ENCODE peak calls at places on chromosomes 7 and 10, in ten cellular contexts. D is CD4-positive, alpha-beta T cell; U is iPS DF 6.9; C is nucleus accumbens; Y is adrenal gland; X is right cardiac atrium; J is T-helper 2 cell; L is stimulated activated CD8-positive, alpha-beta memory T cell treated with anti-CD3 and anti-CD28 coated beads, Interleukin-7, amount 100 ng/mL, for 48 hours; M is fibroblast of the aortic adventitia; W is GDM1. S is an unnamed sample.

GRCh38 chr7:372546-372938 is 82.6 kb downstream of the FOXL3 start:
- DNase-seq in U (no peak), L (no peak), D (no peak), M (no peak), J (no peak), Y (no peak), C (no peak), W (no peak), X (no peak), S (no peak)

GRCh38 chr10:119761106-119761505 is 35.3 kb downstream of the INPP5F start:
- DNase-seq in C (no peak), Y (no peak), J (no peak), U (no peak), L (no peak), X (no peak), D (no peak), W (no peak), M (peak; percentile 80), S (no peak)

GRCh38 chr10:110535958-110536891 is 31.3 kb upstream of the SMC3 start:
- DNase-seq in U (no peak), M (peak; percentile 60), W (peak; percentile 27), J (peak; percentile 65), C (no peak), D (peak; percentile 14), Y (no peak), X (no peak), L (peak; percentile 70), S (no peak)

GRCh38 chr10:119509909-119510451 is 32.5 kb downstream of the RGS10 start:
- DNase-seq in J (no peak), L (no peak), M (no peak), D (no peak), W (no peak), Y (peak; percentile 86), C (no peak), X (peak; percentile 78), U (no peak), S (no peak)

GRCh38 chr7:43850348-43851116 is 18.8 kb downstream of the MRPS24 start:
- DNase-seq in X (no peak), Y (no peak), C (no peak), W (no peak), U (no peak), L (no peak), D (no peak), M (no peak), J (no peak), S (no peak)

GRCh38 chr10:119305860-119306513 is 98.6 kb downstream of the GRK5 start:
- DNase-seq in Y (peak; percentile 72), X (no peak), M (peak; percentile 97), W (peak; percentile 52), U (no peak), C (no peak), D (peak; percentile 76), L (peak; percentile 67), J (peak; percentile 86), S (peak; percentile 63)

GRCh38 chr7:2862831-2863361 is 18.8 kb upstream of the GNA12 start:
- DNase-seq in D (no peak), W (peak; percentile 53), U (no peak), J (peak; percentile 79), Y (peak; percentile 40), L (no peak), M (no peak), C (no peak), X (peak; percentile 68), S (no peak)

GRCh38 chr7:42227523-42227922 is 9.5 kb downstream of the GLI3 start:
- DNase-seq in U (no peak), D (no peak), W (no peak), L (no peak), J (no peak), X (no peak), M (no peak), C (no peak), Y (no peak), S (no peak)

GRCh38 chr10:124734311-124735166 is 9.6 kb downstream of the FAM53B start:
- DNase-seq in C (no peak), J (peak; percentile 58), L (no peak), D (no peak), W (no peak), M (no peak), U (no peak), X (no peak), Y (no peak), S (no peak)

GRCh38 chr7:94374231-94374630 is 20.5 kb upstream of the COL1A2 start:
- DNase-seq in C (no peak), W (no peak), L (no peak), J (no peak), Y (peak; percentile 63), U (no peak), D (no peak), X (peak; percentile 95), M (peak; percentile 97), S (no peak)

GRCh38 chr10:101143354-101143648 is 12.2 kb downstream of the TLX1 start:
- DNase-seq in L (no peak), X (no peak), C (no peak), M (no peak), J (no peak), W (no peak), U (no peak), Y (no peak), D (no peak), S (no peak)

GRCh38 chr10:78280604-78281003 is 246.9 kb downstream of the RPS24 start:
- DNase-seq in L (no peak), J (no peak), Y (no peak), U (no peak), D (no peak), X (no peak), W (no peak), C (no peak), M (no peak), S (no peak)

GRCh38 chr10:27537812-27538211 is 33.7 kb downstream of the RAB18 start:
- DNase-seq in W (no peak), U (no peak), J (no peak), Y (no peak), D (no peak), L (no peak), C (no peak), X (no peak), M (no peak), S (no peak)

GRCh38 chr7:142298009-142298408 is 40.2 kb upstream of the PRSS58 start:
- DNase-seq in U (peak; percentile 70), D (no peak), X (no peak), J (no peak), Y (no peak), W (no peak), M (no peak), L (no peak), C (no peak), S (no peak)

GRCh38 chr7:34222316-34222715 is 317.0 kb downstream of the BMPER start:
- DNase-seq in D (no peak), X (no peak), L (no peak), Y (no peak), M (no peak), J (no peak), W (no peak), U (no peak), C (no peak), S (no peak)

GRCh38 chr10:6843477-6843876 is 263.4 kb upstream of the PRKCQ start:
- DNase-seq in U (no peak), C (peak; percentile 50), L (no peak), X (no peak), W (peak; percentile 4), Y (no peak), M (no peak), J (no peak), D (no peak), S (no peak)

GRCh38 chr7:112853429-112853828 is 63.2 kb upstream of the TMEM168 start:
- DNase-seq in L (no peak), M (no peak), D (no peak), W (no peak), U (no peak), C (no peak), J (no peak), Y (no peak), X (no peak), S (no peak)

GRCh38 chr7:134567368-134567767 is 18.5 kb downstream of the AKR1B15 start:
- DNase-seq in U (no peak), W (no peak), M (no peak), C (no peak), J (no peak), L (no peak), D (no peak), Y (no peak), X (no peak), S (no peak)

GRCh38 chr10:1570652-1571051 is 166.7 kb downstream of the ADARB2 start:
- DNase-seq in X (no peak), D (no peak), M (no peak), W (no peak), Y (no peak), U (no peak), L (no peak), C (no peak), J (no peak), S (no peak)

GRCh38 chr10:93435061-93435491 is 47.1 kb downstream of the MYOF start:
- DNase-seq in D (no peak), U (no peak), W (no peak), M (peak; percentile 48), J (no peak), L (no peak), X (no peak), C (no peak), Y (no peak), S (no peak)

GRCh38 chr10:20017961-20018360 is 201.7 kb downstream of the PLXDC2 start:
- DNase-seq in M (no peak), L (no peak), X (no peak), Y (no peak), J (no peak), U (no peak), D (no peak), C (no peak), W (no peak), S (no peak)

GRCh38 chr10:29736325-29737208 is 101.8 kb upstream of the SVIL start:
- DNase-seq in M (peak; percentile 56), X (peak; percentile 92), Y (peak; percentile 45), W (no peak), D (no peak), L (no peak), J (peak; percentile 3), C (no peak), U (no peak), S (no peak)

GRCh38 chr10:63206997-63207952 is 74.1 kb downstream of the NRBF2 start:
- DNase-seq in C (peak; percentile 12), W (peak; percentile 1), X (peak; percentile 53), J (no peak), D (no peak), M (peak; percentile 93), L (no peak), U (no peak), Y (peak; percentile 56), S (no peak)

GRCh38 chr7:93027044-93027443 is 90.7 kb downstream of the SAMD9 start:
- DNase-seq in J (no peak), C (no peak), Y (no peak), X (no peak), M (no peak), W (no peak), L (no peak), D (no peak), U (no peak), S (no peak)

GRCh38 chr10:86085686-86086085 is 280.9 kb downstream of the GRID1 start:
- DNase-seq in M (no peak), X (no peak), C (no peak), W (no peak), J (no peak), L (no peak), U (no peak), Y (no peak), D (no peak), S (no peak)

GRCh38 chr10:54094321-54094720 is 706.7 kb downstream of the PCDH15 start:
- DNase-seq in C (no peak), J (no peak), M (no peak), D (no peak), W (no peak), Y (no peak), X (no peak), U (no peak), L (no peak), S (no peak)

GRCh38 chr7:107122483-107122882 is 46.3 kb upstream of the HBP1 start:
- DNase-seq in W (no peak), U (no peak), Y (no peak), D (no peak), X (no peak), L (no peak), J (no peak), C (no peak), M (no peak), S (no peak)

GRCh38 chr10:944034-944831 is 12.7 kb upstream of the LARP4B start:
- DNase-seq in M (peak; percentile 44), Y (peak; percentile 65), C (no peak), L (no peak), X (peak; percentile 87), D (no peak), J (no peak), W (peak; percentile 42), U (no peak), S (no peak)